ENCODE peak calls at places on chromosomes 6 and 20, in four cellular contexts. R is stomach, X is H1, T is transverse colon. P is an unnamed sample.
A peak's percentile ranks its signal among the peaks of the same experiment; 100 is the strongest.

GRCh38 chr6:67535946-67536345 is 1099.1 kb upstream of the ADGRB3 start:
- DNase-seq in T (no peak), X (no peak), R (no peak), P (no peak)

GRCh38 chr6:135012764-135013163 is 41.9 kb downstream of the HBS1L start:
- DNase-seq in X (no peak), T (no peak), R (no peak), P (no peak)

GRCh38 chr6:137829641-137830083 is 37.4 kb upstream of the TNFAIP3 start:
- DNase-seq in X (no peak), R (no peak), T (no peak), P (no peak)

GRCh38 chr6:158758941-158759479 is 60.2 kb downstream of the EZR start:
- DNase-seq in T (no peak), X (no peak), R (no peak), P (no peak)

GRCh38 chr6:166078294-166078693 is 89.4 kb downstream of the TBXT start:
- DNase-seq in X (no peak), T (no peak), R (no peak), P (no peak)

GRCh38 chr6:138600261-138600660 is 101.0 kb upstream of the NHSL1 start:
- DNase-seq in R (no peak), T (no peak), X (no peak), P (no peak)

GRCh38 chr20:38094373-38094775 is 60.8 kb downstream of the RPRD1B start:
- DNase-seq in R (peak; percentile 36), T (peak; percentile 33), X (no peak), P (peak; percentile 68)

GRCh38 chr6:168683621-168684020 is 242.6 kb downstream of the SMOC2 start:
- DNase-seq in R (no peak), X (no peak), T (no peak), P (no peak)

GRCh38 chr6:127118505-127119360 is at the start of gene RSPO3:
- DNase-seq in R (peak; percentile 25), T (peak; percentile 11), X (no peak), P (no peak)

GRCh38 chr20:1108437-1108920 is 9.9 kb upstream of the PSMF1 start:
- DNase-seq in T (peak; percentile 62), R (peak; percentile 63), X (no peak), P (peak; percentile 92)

GRCh38 chr6:85468326-85468725 is 18.4 kb downstream of the NT5E start:
- DNase-seq in R (no peak), X (no peak), T (no peak), P (no peak)

GRCh38 chr6:156544046-156544445 is 233.1 kb upstream of the ARID1B start:
- DNase-seq in T (no peak), R (no peak), X (no peak), P (peak; percentile 53)

GRCh38 chr6:36246511-36247268 is 23.2 kb upstream of the PNPLA1 start:
- DNase-seq in R (no peak), X (no peak), T (no peak), P (no peak)

GRCh38 chr6:110075406-110075805 is 97.3 kb downstream of the GPR6 start:
- DNase-seq in T (no peak), R (no peak), X (no peak), P (no peak)

GRCh38 chr6:31898200-31899011 is 908 bp upstream of the EHMT2 start:
- DNase-seq in X (no peak), T (peak; percentile 41), R (no peak), P (no peak)

GRCh38 chr20:63917811-63918210 is 22.9 kb downstream of the DNAJC5 start:
- DNase-seq in R (no peak), X (no peak), T (no peak), P (no peak)

GRCh38 chr6:150687508-150687907 is 87.8 kb downstream of the PLEKHG1 start:
- DNase-seq in T (peak; percentile 57), X (no peak), R (peak; percentile 71), P (no peak)

GRCh38 chr6:159505140-159505922 is 187.7 kb downstream of the SOD2 start:
- DNase-seq in X (no peak), T (no peak), R (no peak), P (peak; percentile 87)

GRCh38 chr6:144190593-144190992 is 40.3 kb downstream of the STX11 start:
- DNase-seq in R (no peak), T (no peak), X (no peak), P (no peak)

GRCh38 chr6:140537211-140537610 is 1162.8 kb upstream of the CITED2 start:
- DNase-seq in T (no peak), R (no peak), X (no peak), P (no peak)

GRCh38 chr6:168674595-168674994 is 233.6 kb downstream of the SMOC2 start:
- DNase-seq in X (no peak), T (no peak), R (no peak), P (no peak)

GRCh38 chr6:15444081-15444731 is 198.3 kb downstream of the JARID2 start:
- DNase-seq in X (no peak), T (no peak), R (no peak), P (no peak)

GRCh38 chr20:61665746-61666470 is 399.8 kb downstream of the TAF4 start:
- DNase-seq in X (no peak), T (no peak), R (no peak), P (no peak)

GRCh38 chr6:111939902-111940301 is 66.7 kb upstream of the FYN start:
- DNase-seq in T (no peak), X (no peak), R (no peak), P (peak; percentile 91)

GRCh38 chr6:133973109-133973971 is 20.3 kb downstream of the TBPL1 start:
- DNase-seq in X (no peak), R (no peak), T (no peak), P (no peak)

GRCh38 chr6:158803733-158804143 is 15.4 kb downstream of the EZR start:
- DNase-seq in R (peak; percentile 34), X (no peak), T (no peak), P (no peak)

GRCh38 chr20:29874476-29875202 is 1382.8 kb upstream of the DEFB115 start:
- DNase-seq in R (no peak), X (no peak), T (no peak), P (peak; percentile 91)

GRCh38 chr6:11113038-11113437 is 1.5 kb upstream of the ERVFRD-1 start:
- DNase-seq in R (no peak), X (no peak), T (no peak), P (no peak)

GRCh38 chr6:106527111-106527510 is 102.2 kb downstream of the RTN4IP1 start:
- DNase-seq in T (no peak), R (no peak), X (no peak), P (no peak)

GRCh38 chr6:30709101-30709868 is 7.8 kb downstream of the MDC1 start:
- DNase-seq in R (no peak), T (no peak), X (no peak), P (no peak)

GRCh38 chr6:155444120-155444917 is 11.3 kb downstream of the NOX3 start:
- DNase-seq in T (no peak), R (no peak), X (no peak), P (no peak)

GRCh38 chr6:155444952-155445903 is 10.4 kb downstream of the NOX3 start:
- DNase-seq in X (no peak), T (no peak), R (no peak), P (no peak)

GRCh38 chr6:155443168-155443567 is 12.5 kb downstream of the NOX3 start:
- DNase-seq in X (no peak), R (no peak), T (no peak), P (no peak)

GRCh38 chr6:155440758-155441157 is 14.9 kb downstream of the NOX3 start:
- DNase-seq in X (no peak), R (no peak), T (no peak), P (no peak)

DNA sequence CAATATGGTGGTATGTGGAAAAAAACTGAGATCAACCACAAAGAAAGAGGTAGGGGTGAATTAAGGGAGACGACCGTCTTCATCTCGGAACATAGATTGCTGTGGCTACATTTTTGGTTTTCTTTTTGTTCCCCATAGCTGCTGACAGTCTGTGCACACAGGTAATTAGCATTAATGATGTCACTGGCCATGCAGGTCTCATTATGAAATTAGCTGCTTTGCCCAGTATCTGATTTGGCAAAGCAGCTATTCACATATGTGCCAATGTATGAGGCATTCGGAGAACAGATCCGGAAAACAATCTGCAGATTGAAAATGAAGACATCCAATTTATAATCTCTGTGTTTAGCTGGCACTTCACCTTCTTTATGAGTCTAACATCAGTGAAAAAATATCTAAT is 13.1 kb downstream of the NOX3 start:
- DNase-seq in X (no peak), T (no peak), R (no peak), P (no peak)
- TF ChIP-seq POLR2AphosphoS5 in X (no peak), T (no peak), R (no peak), P (no peak)

DNA sequence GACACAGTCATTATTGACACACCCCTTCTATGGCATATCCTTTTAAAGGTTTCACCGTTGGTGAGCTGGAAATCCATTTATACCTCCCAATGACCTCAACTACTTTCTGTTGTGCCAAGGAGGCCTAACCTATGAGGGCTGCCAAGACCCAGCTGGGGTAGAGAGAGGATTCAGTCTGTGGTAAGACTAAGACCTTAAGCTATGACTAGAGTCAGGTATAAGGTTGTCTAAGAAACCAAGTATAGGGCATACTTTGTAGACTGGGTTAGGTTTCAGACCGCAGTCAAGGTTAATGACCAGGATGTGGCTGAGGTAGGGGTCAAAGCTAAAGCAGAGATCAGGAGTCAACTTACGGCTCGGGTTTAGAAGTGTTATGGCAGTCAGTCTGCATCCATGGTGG is 641.2 kb upstream of the CHD6 start:
- DNase-seq in T (no peak), R (no peak), X (no peak), P (no peak)
- TF ChIP-seq EP300 in T (no peak), R (no peak), X (no peak), P (no peak)

GRCh38 chr20:32909451-32909850 is 50.7 kb downstream of the EFCAB8 start:
- DNase-seq in T (no peak), R (no peak), X (no peak), P (no peak)

GRCh38 chr20:32907886-32908285 is 49.2 kb downstream of the EFCAB8 start:
- DNase-seq in T (no peak), X (no peak), R (peak; percentile 41), P (no peak)

GRCh38 chr20:32909896-32910571 is 51.3 kb downstream of the EFCAB8 start:
- DNase-seq in R (no peak), X (no peak), T (no peak), P (no peak)

GRCh38 chr20:32906871-32907495 is 48.3 kb downstream of the EFCAB8 start:
- DNase-seq in X (no peak), T (no peak), R (no peak), P (no peak)

GRCh38 chr20:32908334-32909292 is 49.9 kb downstream of the EFCAB8 start:
- DNase-seq in X (no peak), T (no peak), R (no peak), P (no peak)
- TF ChIP-seq POLR2AphosphoS5 in X (no peak), T (no peak), R (no peak), P (no peak)

DNA sequence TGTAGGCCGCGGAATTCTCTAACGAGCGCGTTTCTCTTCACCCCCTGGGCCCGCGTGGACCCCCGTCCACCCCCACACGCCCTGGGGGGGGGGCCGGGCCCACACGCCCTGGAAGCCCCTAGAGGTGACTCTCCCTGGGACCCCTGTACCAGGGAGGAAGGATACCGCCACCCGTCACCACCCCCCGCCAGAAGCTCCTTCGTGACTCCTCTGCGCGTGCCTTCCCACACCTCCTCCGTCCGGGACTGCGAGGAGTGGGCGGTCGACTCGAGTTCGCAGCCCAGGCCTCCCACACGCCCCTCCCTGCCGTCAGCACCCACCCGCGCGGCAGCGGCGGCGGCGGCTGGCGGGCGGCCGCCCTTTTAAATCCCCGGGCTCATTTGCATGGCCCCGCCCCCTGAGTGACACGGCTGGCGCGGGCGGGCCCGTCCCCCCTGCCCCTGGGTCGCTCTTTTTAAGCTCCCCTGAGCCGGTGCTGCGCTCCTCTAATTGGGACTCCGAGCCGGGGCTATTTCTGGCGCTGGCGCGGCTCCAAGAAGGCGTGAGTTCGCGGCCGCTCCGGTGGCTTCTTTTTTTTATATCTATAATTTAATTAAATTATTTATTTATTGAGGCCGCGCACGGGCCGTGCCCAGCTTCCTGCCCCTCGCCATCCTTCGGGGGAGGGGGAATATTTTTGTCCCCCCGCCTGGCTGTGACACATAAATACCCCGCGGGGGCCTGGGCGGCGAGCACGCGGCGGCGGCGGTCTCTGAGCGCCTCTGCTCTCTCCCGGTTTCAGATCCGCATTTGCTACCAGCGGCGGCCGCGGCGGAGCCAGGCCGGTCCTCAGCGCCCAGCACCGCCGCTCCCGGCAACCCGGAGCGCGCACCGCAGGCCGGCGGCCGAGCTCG is at the start of gene HMGA1:
- DNase-seq in T (peak; percentile 92), R (peak; percentile 92), X (no peak), P (peak; percentile 96)
- TF ChIP-seq EP300 in T (no peak), R (no peak), X (no peak), P (no peak)